ENCODE peak calls at places on chromosomes 1 and 21, in seven cellular contexts. Y is CD4-positive, alpha-beta memory T cell; W is activated T-helper 1 cell treated with anti-CD3 and anti-CD28 coated beads, Interleukin-2, amount 50 U/mL, for 16 hours; H is breast epithelium; I is Calu3; C is foreskin melanocyte; A is effector memory CD8-positive, alpha-beta T cell. E is an unnamed sample.

GRCh38 chr1:12499574-12500245 is 118.3 kb downstream of the DHRS3 start:
- DNase-seq in W (no peak), C (no peak), I (no peak), A (no peak), Y (no peak), H (no peak), E (no peak)

GRCh38 chr1:209076688-209077087 is 506.8 kb upstream of the CAMK1G start:
- DNase-seq in Y (no peak), C (peak), H (no peak), I (no peak), A (no peak), W (no peak), E (no peak)

GRCh38 chr1:15455522-15455921 is 1.0 kb upstream of the CELA2A start:
- DNase-seq in W (no peak), I (no peak), A (no peak), C (no peak), Y (no peak), H (no peak), E (no peak)

GRCh38 chr1:197464039-197464438 is 196.0 kb downstream of the CRB1 start:
- DNase-seq in A (no peak), H (no peak), Y (no peak), I (no peak), C (no peak), W (no peak), E (no peak)

GRCh38 chr1:6953874-6954502 is 168.7 kb downstream of the CAMTA1 start:
- DNase-seq in Y (no peak), W (no peak), A (no peak), H (no peak), C (no peak), I (no peak), E (no peak)

GRCh38 chr21:25107708-25108107 is 499.6 kb downstream of the MRPL39 start:
- DNase-seq in H (no peak), Y (no peak), W (no peak), A (no peak), I (no peak), C (no peak), E (no peak)

GRCh38 chr1:15849775-15850449 is 2.4 kb downstream of the SPEN start:
- DNase-seq in W (no peak), C (peak), Y (peak), H (no peak), I (peak), A (no peak), E (no peak)

GRCh38 chr21:45809421-45809820 is 165.9 kb downstream of the PCBP3 start:
- DNase-seq in W (no peak), H (no peak), Y (no peak), I (no peak), C (no peak), A (no peak), E (no peak)

GRCh38 chr21:34889287-34889536 is 159.9 kb downstream of the RUNX1 start:
- DNase-seq in W (no peak), C (peak), I (peak), Y (no peak), H (no peak), A (peak), E (peak)

GRCh38 chr1:175742790-175743459 is 470 bp downstream of the TNR start:
- DNase-seq in C (peak), Y (no peak), A (no peak), W (no peak), H (no peak), I (no peak), E (no peak)

GRCh38 chr1:14479865-14480264 is 118.6 kb upstream of the KAZN start:
- DNase-seq in A (no peak), C (no peak), W (no peak), I (no peak), H (no peak), Y (no peak), E (no peak)

GRCh38 chr1:41102208-41102607 is 80.7 kb upstream of the SLFNL1 start:
- DNase-seq in A (no peak), W (no peak), C (no peak), H (peak), I (peak), Y (no peak), E (peak)

GRCh38 chr1:78892251-78892650 is 114.3 kb downstream of the ADGRL4 start:
- DNase-seq in A (no peak), H (no peak), I (no peak), W (no peak), Y (no peak), C (no peak), E (no peak)

GRCh38 chr1:209646558-209646957 is 5.7 kb downstream of the LAMB3 start:
- DNase-seq in I (no peak), H (no peak), Y (no peak), A (no peak), W (no peak), C (no peak), E (no peak)

GRCh38 chr1:31583995-31584868 is 7.9 kb downstream of the TINAGL1 start:
- DNase-seq in H (no peak), Y (no peak), I (peak), A (no peak), C (no peak), W (no peak), E (peak)

GRCh38 chr1:226123591-226124471 is 61.3 kb downstream of the H3-3A start:
- DNase-seq in W (no peak), Y (no peak), C (no peak), I (peak), H (no peak), A (no peak), E (no peak)

GRCh38 chr1:213148905-213149304 is 97.9 kb downstream of the RPS6KC1 start:
- DNase-seq in A (no peak), W (no peak), Y (no peak), C (no peak), I (no peak), H (no peak), E (no peak)

GRCh38 chr1:190436615-190437014 is 41.0 kb downstream of the BRINP3 start:
- DNase-seq in Y (no peak), I (peak), A (no peak), C (no peak), H (no peak), W (no peak), E (no peak)

GRCh38 chr1:109901508-109902145 is 9.0 kb upstream of the CSF1 start:
- DNase-seq in H (no peak), I (peak), Y (no peak), A (no peak), W (no peak), C (no peak), E (no peak)

GRCh38 chr21:45356653-45357435 is 48.1 kb upstream of the COL18A1 start:
- DNase-seq in Y (no peak), W (no peak), H (no peak), I (no peak), A (no peak), C (no peak), E (no peak)

GRCh38 chr1:33624991-33625870 is 152.8 kb downstream of the ZSCAN20 start:
- DNase-seq in I (no peak), W (no peak), Y (no peak), C (no peak), H (no peak), A (no peak), E (no peak)